ENCODE peak calls at places on chromosomes 4 and X, in six cellular contexts. One of them, this sample, is unnamed.

GRCh38 chrX:119391279-119391678 is 7.9 kb upstream of the SLC25A43 start:
- DNase-seq in pancreas: no peak
- DNase-seq in endothelial cell: no peak
- DNase-seq in fibroblast of mammary gland: peak; percentile 59
- DNase-seq in omental fat pad: no peak
- DNase-seq in fibroblast of pulmonary artery: peak; percentile 48
- DNase-seq in this sample: no peak

GRCh38 chr4:152115794-152116193 is 355.0 kb upstream of the GATB start:
- DNase-seq in pancreas: no peak
- DNase-seq in omental fat pad: no peak
- DNase-seq in endothelial cell: peak; percentile 25
- DNase-seq in fibroblast of pulmonary artery: no peak
- DNase-seq in fibroblast of mammary gland: no peak
- DNase-seq in this sample: no peak

GRCh38 chrX:9342581-9343051 is 122.2 kb upstream of the TBL1X start:
- DNase-seq in omental fat pad: no peak
- DNase-seq in fibroblast of pulmonary artery: peak; percentile 89
- DNase-seq in pancreas: peak; percentile 83
- DNase-seq in fibroblast of mammary gland: peak; percentile 83
- DNase-seq in endothelial cell: peak; percentile 60
- DNase-seq in this sample: peak; percentile 33

GRCh38 chrX:44974462-44974861 is 101.5 kb downstream of the KDM6A start:
- DNase-seq in omental fat pad: no peak
- DNase-seq in fibroblast of mammary gland: peak; percentile 48
- DNase-seq in fibroblast of pulmonary artery: peak; percentile 11
- DNase-seq in pancreas: no peak
- DNase-seq in endothelial cell: no peak
- DNase-seq in this sample: no peak

GRCh38 chr4:111842336-111842735 is 302.9 kb upstream of the FAM241A start:
- DNase-seq in omental fat pad: no peak
- DNase-seq in endothelial cell: no peak
- DNase-seq in pancreas: no peak
- DNase-seq in fibroblast of mammary gland: peak; percentile 69
- DNase-seq in fibroblast of pulmonary artery: peak; percentile 7
- DNase-seq in this sample: no peak

GRCh38 chr4:36292551-36293188 is 11.3 kb downstream of the DTHD1 start:
- DNase-seq in pancreas: no peak
- DNase-seq in fibroblast of mammary gland: no peak
- DNase-seq in omental fat pad: no peak
- DNase-seq in fibroblast of pulmonary artery: peak; percentile 11
- DNase-seq in endothelial cell: no peak
- DNase-seq in this sample: no peak

GRCh38 chr4:95980877-95981360 is 141.0 kb downstream of the PDHA2 start:
- DNase-seq in endothelial cell: no peak
- DNase-seq in fibroblast of mammary gland: no peak
- DNase-seq in fibroblast of pulmonary artery: no peak
- DNase-seq in pancreas: no peak
- DNase-seq in omental fat pad: no peak
- DNase-seq in this sample: no peak

GRCh38 chr4:26717332-26717731 is 133.4 kb downstream of the TBC1D19 start:
- DNase-seq in fibroblast of mammary gland: peak; percentile 92
- DNase-seq in omental fat pad: no peak
- DNase-seq in endothelial cell: no peak
- DNase-seq in fibroblast of pulmonary artery: peak; percentile 75
- DNase-seq in pancreas: no peak
- DNase-seq in this sample: no peak

GRCh38 chr4:86946868-86947493 is 12.2 kb downstream of the AFF1 start:
- DNase-seq in omental fat pad: no peak
- DNase-seq in fibroblast of mammary gland: no peak
- DNase-seq in fibroblast of pulmonary artery: no peak
- DNase-seq in pancreas: no peak
- DNase-seq in endothelial cell: no peak
- DNase-seq in this sample: no peak

GRCh38 chr4:155908187-155909139 is 5.0 kb downstream of the TDO2 start:
- DNase-seq in endothelial cell: no peak
- DNase-seq in pancreas: no peak
- DNase-seq in fibroblast of pulmonary artery: no peak
- DNase-seq in fibroblast of mammary gland: no peak
- DNase-seq in omental fat pad: no peak
- DNase-seq in this sample: no peak

GRCh38 chrX:62923093-62923492 is 428.0 kb downstream of the SPIN4 start:
- DNase-seq in fibroblast of pulmonary artery: no peak
- DNase-seq in fibroblast of mammary gland: no peak
- DNase-seq in omental fat pad: no peak
- DNase-seq in endothelial cell: no peak
- DNase-seq in pancreas: no peak
- DNase-seq in this sample: no peak

GRCh38 chr4:87188932-87189331 is 31.5 kb downstream of the KLHL8 start:
- DNase-seq in endothelial cell: no peak
- DNase-seq in omental fat pad: no peak
- DNase-seq in fibroblast of mammary gland: no peak
- DNase-seq in fibroblast of pulmonary artery: no peak
- DNase-seq in pancreas: no peak
- DNase-seq in this sample: no peak

GRCh38 chrX:136725446-136726104 is 55.2 kb downstream of the ARHGEF6 start:
- DNase-seq in pancreas: no peak
- DNase-seq in omental fat pad: no peak
- DNase-seq in fibroblast of pulmonary artery: peak; percentile 70
- DNase-seq in fibroblast of mammary gland: peak; percentile 76
- DNase-seq in endothelial cell: no peak
- DNase-seq in this sample: no peak

GRCh38 chr4:8710946-8711345 is 118.4 kb downstream of the CPZ start:
- DNase-seq in omental fat pad: no peak
- DNase-seq in endothelial cell: no peak
- DNase-seq in fibroblast of pulmonary artery: no peak
- DNase-seq in fibroblast of mammary gland: no peak
- DNase-seq in pancreas: no peak
- DNase-seq in this sample: no peak

GRCh38 chr4:180828455-180829018 is 1414.7 kb upstream of the TENM3 start:
- DNase-seq in omental fat pad: no peak
- DNase-seq in fibroblast of pulmonary artery: peak; percentile 85
- DNase-seq in fibroblast of mammary gland: peak; percentile 85
- DNase-seq in pancreas: no peak
- DNase-seq in endothelial cell: peak; percentile 38
- DNase-seq in this sample: no peak

GRCh38 chr4:2363056-2363719 is 55.3 kb downstream of the ZFYVE28 start:
- DNase-seq in pancreas: peak; percentile 82
- DNase-seq in fibroblast of pulmonary artery: no peak
- DNase-seq in fibroblast of mammary gland: peak; percentile 16
- DNase-seq in omental fat pad: no peak
- DNase-seq in endothelial cell: no peak
- DNase-seq in this sample: no peak

GRCh38 chrX:79325263-79325958 is 41.7 kb downstream of the ITM2A start:
- DNase-seq in endothelial cell: no peak
- DNase-seq in fibroblast of mammary gland: no peak
- DNase-seq in omental fat pad: no peak
- DNase-seq in pancreas: no peak
- DNase-seq in fibroblast of pulmonary artery: no peak
- DNase-seq in this sample: no peak

GRCh38 chr4:7384003-7384928 is 50.5 kb downstream of the PSAPL1 start:
- DNase-seq in fibroblast of mammary gland: no peak
- DNase-seq in omental fat pad: no peak
- DNase-seq in endothelial cell: peak; percentile 3
- DNase-seq in pancreas: no peak
- DNase-seq in fibroblast of pulmonary artery: no peak
- DNase-seq in this sample: peak; percentile 15

GRCh38 chrX:50814701-50815476 is 895 bp upstream of the SHROOM4 start:
- DNase-seq in omental fat pad: no peak
- DNase-seq in endothelial cell: no peak
- DNase-seq in pancreas: no peak
- DNase-seq in fibroblast of pulmonary artery: peak; percentile 54
- DNase-seq in fibroblast of mammary gland: peak; percentile 44
- DNase-seq in this sample: no peak

GRCh38 chr4:5884804-5885203 is 8.1 kb downstream of the CRMP1 start:
- DNase-seq in omental fat pad: no peak
- DNase-seq in endothelial cell: no peak
- DNase-seq in pancreas: no peak
- DNase-seq in fibroblast of mammary gland: no peak
- DNase-seq in fibroblast of pulmonary artery: no peak
- DNase-seq in this sample: no peak

GRCh38 chrX:20265726-20266681 is 705 bp downstream of the RPS6KA3 start:
- DNase-seq in fibroblast of pulmonary artery: peak; percentile 13
- DNase-seq in endothelial cell: peak; percentile 4
- DNase-seq in omental fat pad: no peak
- DNase-seq in fibroblast of mammary gland: no peak
- DNase-seq in pancreas: peak; percentile 37
- DNase-seq in this sample: no peak

GRCh38 chrX:19689170-19689814 is 174.0 kb upstream of the MAP3K15 start:
- DNase-seq in omental fat pad: no peak
- DNase-seq in fibroblast of mammary gland: no peak
- DNase-seq in pancreas: no peak
- DNase-seq in endothelial cell: no peak
- DNase-seq in fibroblast of pulmonary artery: no peak
- DNase-seq in this sample: no peak

GRCh38 chrX:69060631-69061408 is 104.4 kb downstream of the PJA1 start:
- DNase-seq in endothelial cell: peak; percentile 34
- DNase-seq in pancreas: no peak
- DNase-seq in fibroblast of pulmonary artery: peak; percentile 66
- DNase-seq in omental fat pad: peak; percentile 23
- DNase-seq in fibroblast of mammary gland: peak; percentile 50
- DNase-seq in this sample: no peak

GRCh38 chr4:71254451-71255012 is 84.3 kb upstream of the SLC4A4 start:
- DNase-seq in fibroblast of mammary gland: no peak
- DNase-seq in pancreas: no peak
- DNase-seq in fibroblast of pulmonary artery: no peak
- DNase-seq in endothelial cell: no peak
- DNase-seq in omental fat pad: no peak
- DNase-seq in this sample: no peak

GRCh38 chrX:45758738-45759397 is 558.2 kb upstream of the DIPK2B start:
- DNase-seq in fibroblast of mammary gland: peak; percentile 66
- DNase-seq in fibroblast of pulmonary artery: no peak
- DNase-seq in pancreas: no peak
- DNase-seq in endothelial cell: no peak
- DNase-seq in omental fat pad: no peak
- DNase-seq in this sample: no peak

GRCh38 chrX:1534321-1535168 is 2.4 kb downstream of the P2RY8 start:
- DNase-seq in omental fat pad: no peak
- DNase-seq in fibroblast of mammary gland: no peak
- DNase-seq in endothelial cell: no peak
- DNase-seq in fibroblast of pulmonary artery: no peak
- DNase-seq in pancreas: no peak
- DNase-seq in this sample: no peak

GRCh38 chr4:168019019-168019651 is 73.2 kb upstream of the ANXA10 start:
- DNase-seq in fibroblast of mammary gland: no peak
- DNase-seq in endothelial cell: no peak
- DNase-seq in omental fat pad: no peak
- DNase-seq in fibroblast of pulmonary artery: peak; percentile 40
- DNase-seq in pancreas: no peak
- DNase-seq in this sample: no peak

GRCh38 chr4:38233727-38234478 is 273.7 kb downstream of the PTTG2 start:
- DNase-seq in fibroblast of pulmonary artery: no peak
- DNase-seq in omental fat pad: no peak
- DNase-seq in fibroblast of mammary gland: no peak
- DNase-seq in endothelial cell: no peak
- DNase-seq in pancreas: no peak
- DNase-seq in this sample: no peak

GRCh38 chrX:76957485-76957884 is 489.7 kb upstream of the FGF16 start:
- DNase-seq in omental fat pad: no peak
- DNase-seq in fibroblast of mammary gland: no peak
- DNase-seq in pancreas: no peak
- DNase-seq in endothelial cell: no peak
- DNase-seq in fibroblast of pulmonary artery: no peak
- DNase-seq in this sample: no peak

GRCh38 chrX:10529344-10529743 is 91.0 kb downstream of the MID1 start:
- DNase-seq in fibroblast of mammary gland: peak; percentile 80
- DNase-seq in omental fat pad: no peak
- DNase-seq in pancreas: no peak
- DNase-seq in endothelial cell: no peak
- DNase-seq in fibroblast of pulmonary artery: peak; percentile 90
- DNase-seq in this sample: no peak

GRCh38 chr4:138789796-138790195 is 225.8 kb upstream of the NOCT start:
- DNase-seq in endothelial cell: no peak
- DNase-seq in pancreas: no peak
- DNase-seq in fibroblast of pulmonary artery: no peak
- DNase-seq in omental fat pad: no peak
- DNase-seq in fibroblast of mammary gland: no peak
- DNase-seq in this sample: no peak

GRCh38 chr4:144787365-144788263 is 141.7 kb downstream of the HHIP start:
- DNase-seq in endothelial cell: no peak
- DNase-seq in omental fat pad: no peak
- DNase-seq in pancreas: no peak
- DNase-seq in fibroblast of mammary gland: peak; percentile 58
- DNase-seq in fibroblast of pulmonary artery: peak; percentile 71
- DNase-seq in this sample: no peak

GRCh38 chr4:8550691-8551090 is 29.5 kb upstream of the GPR78 start:
- DNase-seq in omental fat pad: no peak
- DNase-seq in pancreas: no peak
- DNase-seq in fibroblast of pulmonary artery: no peak
- DNase-seq in endothelial cell: no peak
- DNase-seq in fibroblast of mammary gland: no peak
- DNase-seq in this sample: no peak

GRCh38 chrX:1614927-1615326 is at the start of gene ASMT:
- DNase-seq in fibroblast of mammary gland: no peak
- DNase-seq in fibroblast of pulmonary artery: no peak
- DNase-seq in endothelial cell: no peak
- DNase-seq in pancreas: no peak
- DNase-seq in omental fat pad: no peak
- DNase-seq in this sample: no peak

GRCh38 chr4:6318206-6318605 is 48.6 kb downstream of the WFS1 start:
- DNase-seq in pancreas: no peak
- DNase-seq in omental fat pad: no peak
- DNase-seq in fibroblast of mammary gland: no peak
- DNase-seq in fibroblast of pulmonary artery: no peak
- DNase-seq in endothelial cell: no peak
- DNase-seq in this sample: no peak

GRCh38 chr4:61085534-61085933 is 114.6 kb upstream of the ADGRL3 start:
- DNase-seq in fibroblast of mammary gland: no peak
- DNase-seq in endothelial cell: no peak
- DNase-seq in pancreas: no peak
- DNase-seq in omental fat pad: no peak
- DNase-seq in fibroblast of pulmonary artery: no peak
- DNase-seq in this sample: no peak
- TF ChIP-seq CTCF in fibroblast of mammary gland: no peak
- TF ChIP-seq CTCF in endothelial cell: no peak
- TF ChIP-seq CTCF in pancreas: no peak
- TF ChIP-seq CTCF in omental fat pad: no peak
- TF ChIP-seq CTCF in fibroblast of pulmonary artery: no peak
- TF ChIP-seq CTCF in this sample: no peak

GRCh38 chrX:86887341-86887740 is 630.3 kb upstream of the KLHL4 start:
- DNase-seq in fibroblast of mammary gland: no peak
- DNase-seq in endothelial cell: no peak
- DNase-seq in fibroblast of pulmonary artery: no peak
- DNase-seq in omental fat pad: no peak
- DNase-seq in pancreas: no peak
- DNase-seq in this sample: no peak
- TF ChIP-seq CTCF in fibroblast of mammary gland: no peak
- TF ChIP-seq CTCF in endothelial cell: no peak
- TF ChIP-seq CTCF in fibroblast of pulmonary artery: no peak
- TF ChIP-seq CTCF in omental fat pad: no peak
- TF ChIP-seq CTCF in pancreas: no peak
- TF ChIP-seq CTCF in this sample: no peak

GRCh38 chr4:48290146-48290772 is 20.6 kb upstream of the TEC start:
- DNase-seq in endothelial cell: peak; percentile 52
- DNase-seq in pancreas: no peak
- DNase-seq in fibroblast of mammary gland: peak; percentile 42
- DNase-seq in fibroblast of pulmonary artery: peak; percentile 31
- DNase-seq in omental fat pad: no peak
- DNase-seq in this sample: no peak
- TF ChIP-seq CTCF in endothelial cell: peak; percentile 76
- TF ChIP-seq CTCF in pancreas: peak; percentile 18
- TF ChIP-seq CTCF in fibroblast of mammary gland: peak; percentile 84
- TF ChIP-seq CTCF in fibroblast of pulmonary artery: peak; percentile 68
- TF ChIP-seq CTCF in omental fat pad: no peak
- TF ChIP-seq CTCF in this sample: peak; percentile 52

GRCh38 chr4:98369322-98369721 is 108.1 kb downstream of the RAP1GDS1 start:
- DNase-seq in fibroblast of pulmonary artery: no peak
- DNase-seq in endothelial cell: no peak
- DNase-seq in pancreas: no peak
- DNase-seq in fibroblast of mammary gland: no peak
- DNase-seq in omental fat pad: no peak
- DNase-seq in this sample: no peak
- TF ChIP-seq CTCF in fibroblast of pulmonary artery: no peak
- TF ChIP-seq CTCF in endothelial cell: no peak
- TF ChIP-seq CTCF in pancreas: no peak
- TF ChIP-seq CTCF in fibroblast of mammary gland: no peak
- TF ChIP-seq CTCF in omental fat pad: no peak
- TF ChIP-seq CTCF in this sample: no peak

This sample was measured in D721Med.